ENCODE peak calls at places on chromosome 14, in six cellular contexts. C is GM06990, F is hepatocyte, M is gastrocnemius medialis, D is HCT116, V is adrenal gland. R is an unnamed sample.

GRCh38 chr14:43135877-43136411 is 1371.1 kb downstream of the FSCB start:
- DNase-seq in F (no peak), D (no peak), V (no peak), M (no peak), C (peak), R (no peak)

GRCh38 chr14:74720526-74720925 is 7.6 kb downstream of the FCF1 start:
- DNase-seq in V (no peak), F (no peak), M (no peak), D (no peak), C (no peak), R (no peak)

GRCh38 chr14:34693228-34693939 is 21.0 kb downstream of the CFL2 start:
- DNase-seq in D (peak), V (peak), M (no peak), F (peak), C (no peak), R (no peak)

GRCh38 chr14:66405158-66405557 is 81.0 kb upstream of the CCDC196 start:
- DNase-seq in F (peak), C (no peak), D (no peak), V (peak), M (no peak), R (no peak)

GRCh38 chr14:94088516-94088915 is 7.4 kb downstream of the IFI27L1 start:
- DNase-seq in V (peak), M (no peak), F (no peak), D (no peak), C (no peak), R (no peak)

GRCh38 chr14:79947440-79947839 is 263.9 kb downstream of the DIO2 start:
- DNase-seq in C (no peak), D (no peak), F (no peak), V (no peak), M (no peak), R (no peak)

GRCh38 chr14:77113644-77114043 is 15.6 kb downstream of the CIPC start:
- DNase-seq in M (no peak), V (peak), D (no peak), F (no peak), C (no peak), R (no peak)

GRCh38 chr14:92880351-92880750 is 42.6 kb upstream of the CHGA start:
- DNase-seq in M (no peak), D (no peak), V (no peak), C (no peak), F (no peak), R (no peak)

GRCh38 chr14:63692309-63693020 is 35.4 kb downstream of the SGPP1 start:
- DNase-seq in C (no peak), F (no peak), V (no peak), D (no peak), M (no peak), R (no peak)

GRCh38 chr14:48504921-48505320 is 829.5 kb upstream of the MDGA2 start:
- DNase-seq in C (no peak), M (no peak), V (no peak), D (no peak), F (no peak), R (no peak)

GRCh38 chr14:70754989-70755388 is 54.3 kb downstream of the MAP3K9 start:
- DNase-seq in C (no peak), D (peak), V (peak), F (no peak), M (no peak), R (no peak)

GRCh38 chr14:35991356-35991755 is 165.2 kb downstream of the BRMS1L start:
- DNase-seq in V (no peak), F (no peak), C (no peak), M (no peak), D (no peak), R (no peak)

GRCh38 chr14:71117839-71118743 is 210.8 kb downstream of the PCNX1 start:
- DNase-seq in M (no peak), F (peak), V (no peak), D (no peak), C (no peak), R (no peak)

GRCh38 chr14:105023144-105023543 is 2.3 kb upstream of the CDCA4 start:
- DNase-seq in M (no peak), F (no peak), V (no peak), D (no peak), C (no peak), R (no peak)

GRCh38 chr14:62253931-62254330 is 491.7 kb downstream of the SNAPC1 start:
- DNase-seq in F (peak), C (no peak), M (no peak), V (no peak), D (no peak), R (no peak)

GRCh38 chr14:78399316-78399889 is 229.2 kb downstream of the NRXN3 start:
- DNase-seq in M (no peak), C (no peak), V (peak), D (no peak), F (peak), R (no peak)

GRCh38 chr14:71321556-71322315 is 414.5 kb downstream of the PCNX1 start:
- DNase-seq in D (peak), V (peak), F (peak), C (no peak), M (no peak), R (no peak)

GRCh38 chr14:95303107-95303506 is 16.6 kb downstream of the CLMN start:
- DNase-seq in F (no peak), V (no peak), M (no peak), D (no peak), C (no peak), R (no peak)

GRCh38 chr14:56885795-56886194 is 75.5 kb upstream of the OTX2 start:
- DNase-seq in M (no peak), C (no peak), D (no peak), F (no peak), V (no peak), R (no peak)

GRCh38 chr14:97458302-97459137 is 661.3 kb downstream of the VRK1 start:
- DNase-seq in V (peak), M (no peak), F (peak), D (no peak), C (peak), R (no peak)

GRCh38 chr14:62301076-62301475 is 538.9 kb downstream of the SNAPC1 start:
- DNase-seq in C (no peak), F (no peak), V (no peak), M (no peak), D (no peak), R (no peak)

GRCh38 chr14:105525861-105526780 is at the start of gene TMEM121:
- DNase-seq in C (no peak), M (no peak), F (peak), D (no peak), V (no peak), R (no peak)

GRCh38 chr14:90299408-90299807 is 32.3 kb downstream of the NRDE2 start:
- DNase-seq in V (no peak), F (no peak), D (no peak), M (peak), C (no peak), R (no peak)

GRCh38 chr14:92651106-92651792 is 97.2 kb downstream of the LGMN start:
- DNase-seq in D (no peak), F (no peak), C (peak), M (no peak), V (peak), R (no peak)

GRCh38 chr14:71985538-71986234 is 53.5 kb downstream of the RGS6 start:
- DNase-seq in C (no peak), D (no peak), F (peak), M (no peak), V (no peak), R (no peak)

GRCh38 chr14:99028041-99028440 is 244.0 kb downstream of the BCL11B start:
- DNase-seq in D (no peak), C (no peak), V (no peak), F (no peak), M (no peak), R (no peak)

GRCh38 chr14:79732911-79733310 is 478.4 kb downstream of the DIO2 start:
- DNase-seq in C (no peak), V (no peak), M (no peak), D (no peak), F (no peak), R (peak)

GRCh38 chr14:95043732-95044462 is 113.4 kb downstream of the DICER1 start:
- DNase-seq in V (no peak), C (no peak), F (no peak), M (no peak), D (no peak), R (no peak)

GRCh38 chr14:72962829-72963312 is 36.6 kb downstream of the DCAF4 start:
- DNase-seq in V (peak), D (peak), M (no peak), C (no peak), F (no peak), R (peak)

GRCh38 chr14:21041676-21042433 is at the start of gene RNASE7:
- DNase-seq in C (no peak), D (no peak), F (no peak), V (peak), M (peak), R (no peak)
- TF ChIP-seq CTCF in C (no peak), D (no peak), F (no peak), V (no peak), M (no peak), R (no peak)

GRCh38 chr14:101458536-101459391 is 102.5 kb upstream of the DIO3 start:
- DNase-seq in C (no peak), M (no peak), F (peak), V (no peak), D (no peak), R (no peak)

GRCh38 chr14:101456246-101457159 is 104.8 kb upstream of the DIO3 start:
- DNase-seq in C (no peak), V (no peak), D (no peak), M (no peak), F (no peak), R (no peak)

GRCh38 chr14:101457177-101457935 is 103.9 kb upstream of the DIO3 start:
- DNase-seq in V (no peak), C (no peak), F (no peak), D (no peak), M (no peak), R (no peak)

GRCh38 chr14:101459392-101459900 is 101.8 kb upstream of the DIO3 start:
- DNase-seq in V (no peak), F (no peak), D (no peak), M (no peak), C (no peak), R (no peak)

DNA sequence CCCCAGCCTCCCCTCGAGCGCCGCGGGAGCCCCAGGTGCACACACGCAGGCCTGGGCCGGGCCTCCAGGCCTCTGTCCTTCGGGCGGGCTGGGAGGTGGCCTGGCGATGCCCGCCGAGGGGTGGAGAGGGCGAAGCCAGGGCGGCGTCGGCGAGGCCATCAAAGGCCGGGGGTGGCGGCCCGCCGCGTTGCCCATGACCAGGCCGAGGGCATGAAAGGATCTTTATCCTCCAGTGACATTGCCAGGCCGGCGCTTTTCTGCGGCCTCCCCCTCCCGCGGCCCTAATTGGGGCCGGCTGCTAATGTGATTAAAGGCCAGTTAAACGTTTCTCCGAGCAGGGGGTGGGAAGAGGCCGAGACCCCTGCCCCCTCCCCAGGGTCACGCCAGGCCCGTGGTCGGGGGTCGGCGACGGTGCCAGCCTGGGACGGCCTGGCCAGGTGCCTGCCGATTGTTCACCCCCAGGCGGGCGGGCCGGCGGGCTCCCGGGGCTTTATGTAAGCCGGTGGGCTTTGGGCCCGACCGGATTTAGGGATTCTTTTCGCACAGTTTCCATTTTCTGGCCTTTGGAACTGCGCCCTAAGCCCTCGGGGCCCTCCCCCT is 103.3 kb upstream of the DIO3 start:
- DNase-seq in C (no peak), V (no peak), M (no peak), D (no peak), F (no peak), R (no peak)
- H3K4me3 ChIP-seq in C (no peak), V (no peak), M (no peak), D (no peak), F (no peak), R (no peak)

GRCh38 chr14:25537846-25538455 is 488.0 kb upstream of the STXBP6 start:
- DNase-seq in V (peak), D (no peak), C (no peak), F (peak), M (no peak), R (no peak)
- TF ChIP-seq CTCF in V (peak), D (no peak), C (peak), F (peak), M (no peak), R (no peak)

DNA sequence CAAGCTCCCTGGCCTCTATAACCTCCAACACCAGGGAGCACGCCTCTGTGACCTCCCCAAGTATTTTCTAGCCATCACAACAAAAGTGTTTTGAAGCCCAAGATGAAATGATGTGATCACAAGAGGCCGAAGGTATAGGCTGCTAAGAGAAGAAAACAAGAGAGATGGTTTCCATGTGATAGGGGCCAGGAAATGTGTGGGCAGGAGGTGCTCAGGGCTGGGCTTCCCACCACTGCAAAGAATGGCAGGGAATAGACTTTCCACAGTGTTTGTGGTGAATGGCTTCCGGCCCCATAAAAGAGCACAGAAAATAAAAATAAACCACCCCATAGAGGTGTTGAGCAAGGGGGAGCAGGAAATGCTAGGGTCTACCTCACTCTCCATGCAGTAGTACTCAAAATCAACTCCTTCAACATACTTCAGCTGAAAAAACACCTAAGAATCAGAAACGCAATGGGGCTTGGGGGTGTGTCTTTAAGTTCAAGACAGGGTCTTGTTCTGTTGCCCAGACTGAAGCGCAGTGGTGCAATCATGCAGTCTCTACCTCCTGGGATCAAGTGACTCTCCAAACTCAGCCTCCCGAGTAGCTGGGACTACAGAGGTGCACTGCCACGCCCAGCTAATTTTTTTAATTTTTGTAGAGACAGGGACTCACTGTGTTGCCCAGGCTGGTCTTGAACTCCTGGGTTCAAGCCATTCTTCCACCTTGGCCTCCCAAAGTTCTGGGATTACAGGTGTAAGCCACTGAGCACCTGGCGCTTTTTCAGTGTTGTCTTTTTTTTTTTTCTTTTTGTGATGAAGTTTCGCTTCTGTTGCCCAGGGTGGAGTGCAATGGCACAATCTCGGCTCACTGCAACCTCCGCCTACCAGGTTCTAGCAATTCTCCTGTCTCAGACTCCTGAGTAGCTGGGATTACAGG is 27.1 kb downstream of the DAD1 start:
- DNase-seq in D (no peak), F (no peak), V (no peak), C (no peak), M (no peak), R (no peak)
- H3K4me3 ChIP-seq in D (no peak), F (no peak), V (no peak), C (no peak), M (no peak), R (no peak)

GRCh38 chr14:100135784-100136183 is 23.7 kb downstream of the DEGS2 start:
- DNase-seq in M (no peak), C (no peak), V (no peak), F (no peak), D (no peak), R (no peak)
- TF ChIP-seq CTCF in M (no peak), C (peak), V (no peak), F (no peak), D (no peak), R (no peak)

DNA sequence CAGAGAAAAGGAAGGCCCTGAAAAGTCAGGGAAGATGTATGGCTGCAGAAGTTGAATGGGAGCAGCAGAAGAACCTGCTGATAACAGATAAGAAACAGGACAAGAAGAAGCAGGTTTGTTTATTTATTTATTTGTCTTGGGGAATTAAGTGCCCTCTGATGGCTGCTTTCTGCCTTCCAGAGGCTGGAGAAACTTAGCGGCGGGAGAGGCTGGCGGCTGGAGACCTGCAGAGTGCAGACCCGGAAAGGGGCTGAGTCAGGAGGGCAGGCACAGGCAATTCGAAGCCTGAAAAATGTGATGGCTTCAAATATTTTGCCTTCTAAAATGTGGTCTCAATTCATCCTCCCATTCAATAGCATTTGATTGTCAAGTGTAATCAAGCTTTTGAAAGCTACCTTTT is 168.2 kb upstream of the GZMB start:
- DNase-seq in D (no peak), C (no peak), V (no peak), F (no peak), M (no peak), R (no peak)
- H3K4me3 ChIP-seq in D (no peak), C (no peak), V (no peak), F (no peak), M (no peak), R (no peak)

GRCh38 chr14:59705866-59706265 is 129.3 kb upstream of the CCDC175 start:
- DNase-seq in F (no peak), V (no peak), M (no peak), D (no peak), C (no peak), R (no peak)

GRCh38 chr14:59711083-59711482 is 134.5 kb upstream of the CCDC175 start:
- DNase-seq in D (no peak), C (no peak), F (peak), M (no peak), V (no peak), R (no peak)

GRCh38 chr14:59705245-59705644 is 128.6 kb upstream of the CCDC175 start:
- DNase-seq in M (no peak), V (no peak), D (no peak), C (no peak), F (no peak), R (no peak)

GRCh38 chr14:59704054-59704453 is 127.4 kb upstream of the CCDC175 start:
- DNase-seq in V (no peak), D (no peak), C (no peak), M (no peak), F (no peak), R (no peak)

DNA sequence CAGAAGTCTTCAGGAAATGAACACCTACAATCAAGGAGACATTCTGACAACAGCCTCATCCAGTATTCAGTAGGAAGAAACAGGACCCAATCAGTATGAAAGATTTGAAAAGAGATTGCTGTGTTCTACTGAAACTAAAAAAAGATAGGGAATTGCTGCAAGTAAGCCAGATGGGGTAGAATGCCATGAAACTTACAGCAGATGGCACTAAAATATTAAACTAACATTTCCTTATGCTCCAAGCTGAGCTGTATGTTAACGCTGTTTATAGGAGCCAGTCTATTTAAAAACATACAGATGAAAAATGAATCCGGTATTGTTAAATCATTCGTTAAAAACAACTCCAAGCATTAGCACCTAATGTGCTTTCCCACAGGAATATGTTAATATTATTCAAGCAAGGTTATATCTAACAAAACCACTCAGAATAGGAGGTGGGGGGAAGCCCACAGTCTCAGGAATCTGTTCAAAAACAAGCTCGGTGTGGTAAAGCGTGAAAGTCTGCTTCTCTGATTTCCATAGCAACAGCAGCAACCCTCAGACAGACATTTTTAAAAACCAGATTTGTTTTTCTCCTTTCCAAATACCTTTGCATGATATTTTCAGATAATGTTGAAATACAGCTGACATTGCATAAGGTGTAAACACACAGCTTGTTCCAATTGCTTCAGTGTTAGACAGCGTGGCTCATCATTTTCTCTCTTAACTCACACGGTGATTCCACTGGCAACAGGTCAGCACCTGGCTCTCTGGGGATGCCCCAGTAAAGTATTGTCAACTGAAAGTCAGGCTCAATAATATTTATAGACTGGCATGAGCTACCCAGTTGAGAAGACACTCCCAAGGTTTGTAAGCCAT is 131.4 kb upstream of the CCDC175 start:
- DNase-seq in M (no peak), V (no peak), D (no peak), F (no peak), C (no peak), R (no peak)
- TF ChIP-seq CTCF in M (no peak), V (no peak), D (no peak), F (peak), C (no peak), R (no peak)

R was measured in AG09309.